ENCODE peak calls at places on chromosomes 11 and 22, in seven cellular contexts. A is CD8-positive, alpha-beta T cell; M is mesendoderm; R is aorta; O is endodermal cell; P is bronchial epithelial cell; Y is heart right ventricle. F is an unnamed sample. For H3K27me3, the result is how much of the 10 kb centered on the place peaks cover.

GRCh38 chr22:37818397-37819099 is 4.6 kb upstream of the GALR3 start:
- DNase-seq in A (peak), O (peak), M (peak), P (peak), R (peak), Y (peak), F (peak)

GRCh38 chr11:36376888-36377758 is 81.0 kb downstream of the PRR5L start:
- DNase-seq in P (no peak), A (peak), O (peak), M (peak), R (peak), Y (peak), F (peak)

GRCh38 chr11:91296628-91297027 is 928.0 kb upstream of the FAT3 start:
- DNase-seq in R (no peak), O (no peak), M (no peak), A (no peak), P (peak), Y (no peak), F (no peak)

GRCh38 chr22:17920145-17920605 is 104.2 kb downstream of the MICAL3 start:
- DNase-seq in A (no peak), M (peak), Y (peak), P (peak), R (no peak), O (peak), F (no peak)

GRCh38 chr11:119533931-119534694 is 111.1 kb upstream of the THY1 start:
- DNase-seq in A (no peak), O (peak), M (peak), Y (peak), R (peak), P (peak), F (peak)

GRCh38 chr11:126192386-126192785 is 19.1 kb downstream of the RPUSD4 start:
- DNase-seq in P (no peak), O (no peak), A (no peak), Y (no peak), R (no peak), M (no peak), F (no peak)

GRCh38 chr11:123622576-123622975 is 31.8 kb downstream of the SCN3B start:
- DNase-seq in A (no peak), R (no peak), M (no peak), Y (no peak), O (no peak), P (no peak), F (no peak)

GRCh38 chr22:28857288-28857687 is 26.1 kb upstream of the ZNRF3 start:
- DNase-seq in P (no peak), A (no peak), O (no peak), R (no peak), M (peak), Y (no peak), F (no peak)

GRCh38 chr22:50071432-50072166 is 13.5 kb upstream of the TTLL8 start:
- DNase-seq in R (peak), P (peak), A (no peak), Y (no peak), O (no peak), M (no peak), F (no peak)

GRCh38 chr11:65386307-65387081 is at the start of gene FRMD8:
- DNase-seq in Y (peak), M (peak), P (peak), A (peak), R (peak), O (peak), F (peak)

GRCh38 chr11:17197431-17197898 is 10.3 kb downstream of the PIK3C2A start:
- DNase-seq in M (no peak), Y (no peak), A (no peak), O (no peak), R (no peak), P (peak), F (no peak)

GRCh38 chr11:70255717-70256116 is 14.8 kb upstream of the PPFIA1 start:
- DNase-seq in Y (no peak), P (no peak), A (no peak), O (no peak), M (no peak), R (no peak), F (no peak)

GRCh38 chr22:23621082-23621780 is 10.9 kb downstream of the DRICH1 start:
- DNase-seq in A (no peak), M (no peak), P (no peak), Y (no peak), R (no peak), O (no peak), F (no peak)

GRCh38 chr11:129375731-129376657 is at the start of gene BARX2:
- DNase-seq in O (peak), M (peak), A (no peak), Y (no peak), P (peak), R (no peak), F (peak)

GRCh38 chr11:1085440-1086170 is 10.9 kb downstream of the MUC2 start:
- DNase-seq in A (no peak), Y (no peak), P (no peak), M (no peak), R (peak), O (no peak), F (peak)

GRCh38 chr22:29773233-29773632 is 6.1 kb downstream of the UQCR10 start:
- DNase-seq in P (peak), Y (no peak), R (no peak), M (peak), A (no peak), O (peak), F (no peak)

GRCh38 chr11:113550179-113550578 is 75.0 kb upstream of the DRD2 start:
- DNase-seq in O (peak), M (no peak), A (no peak), R (no peak), P (no peak), Y (no peak), F (no peak)

GRCh38 chr11:113549611-113550061 is 74.4 kb upstream of the DRD2 start:
- DNase-seq in O (no peak), Y (no peak), P (peak), R (no peak), M (no peak), A (no peak), F (no peak)

GRCh38 chr11:113546757-113547507 is 71.7 kb upstream of the DRD2 start:
- DNase-seq in P (peak), A (no peak), M (no peak), R (no peak), Y (no peak), O (peak), F (no peak)

GRCh38 chr11:113547739-113548138 is 72.5 kb upstream of the DRD2 start:
- DNase-seq in Y (no peak), A (no peak), P (no peak), R (no peak), M (no peak), O (no peak), F (no peak)

GRCh38 chr11:113549061-113549460 is 73.9 kb upstream of the DRD2 start:
- DNase-seq in A (no peak), P (peak), M (no peak), O (no peak), R (no peak), Y (no peak), F (no peak)
- H3K27me3 ChIP-seq in A (under half), P (under half), M (under half), O (under half), R (under half), Y (under half), F (under half)

DNA sequence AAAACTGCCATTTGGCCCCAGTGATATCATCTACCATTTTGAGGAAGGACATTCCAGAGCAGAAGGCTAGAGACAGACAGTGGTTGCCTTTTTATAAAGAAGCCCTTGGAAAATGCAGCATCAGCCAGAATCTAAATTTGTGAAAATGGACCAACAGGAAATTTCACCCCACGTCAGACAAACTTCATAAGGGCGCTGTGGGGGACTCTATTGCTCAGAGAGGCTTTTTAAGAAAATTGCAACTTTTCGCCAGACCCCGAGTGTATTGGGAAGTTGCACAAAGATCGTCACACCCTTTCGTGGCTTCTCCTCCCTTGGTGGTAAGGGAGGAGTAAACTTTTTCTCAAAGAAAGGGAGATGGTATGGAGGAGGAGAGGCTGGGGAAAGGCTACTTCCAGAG is 12.3 kb upstream of the ALX4 start:
- DNase-seq in Y (no peak), R (no peak), A (no peak), P (no peak), M (no peak), O (no peak), F (no peak)
- H3K27me3 ChIP-seq in Y (under half), R (under half), A (under half), P (half or more), M (half or more), O (half or more), F (under half)

DNA sequence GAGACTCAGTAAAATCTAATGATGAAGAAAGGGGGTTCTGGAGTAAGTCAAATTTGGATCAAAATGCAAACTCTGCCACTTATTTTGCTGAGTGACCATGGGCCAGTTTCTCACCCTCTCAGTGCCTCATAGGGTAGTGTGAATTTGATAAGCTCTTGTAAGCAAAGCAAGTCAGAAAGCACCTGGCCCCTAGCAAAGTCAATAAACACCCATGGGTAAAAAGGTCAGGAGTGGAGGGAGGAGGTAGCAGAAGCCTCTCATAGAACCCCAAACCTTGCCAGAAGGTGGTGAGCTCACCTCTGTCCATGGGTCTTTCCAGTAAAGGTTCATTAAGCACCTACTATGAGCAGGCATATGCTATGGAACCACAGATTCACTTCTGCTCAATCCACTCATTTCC is 18.5 kb upstream of the CACNG2 start:
- DNase-seq in Y (no peak), P (no peak), A (no peak), O (no peak), M (no peak), R (no peak), F (no peak)
- H3K27me3 ChIP-seq in Y (under half), P (under half), A (under half), O (under half), M (under half), R (under half), F (under half)

GRCh38 chr11:11776714-11777113 is 65.1 kb upstream of the USP47 start:
- DNase-seq in Y (no peak), P (no peak), R (no peak), A (no peak), M (no peak), O (no peak), F (no peak)
- H3K27me3 ChIP-seq in Y (under half), P (under half), R (under half), A (under half), M (under half), O (under half), F (under half)

GRCh38 chr22:45970709-45971388 is 6.1 kb downstream of the WNT7B start:
- DNase-seq in A (no peak), P (no peak), M (peak), O (peak), Y (no peak), R (no peak), F (no peak)

GRCh38 chr22:45968751-45969413 is 8.1 kb downstream of the WNT7B start:
- DNase-seq in Y (no peak), R (no peak), O (no peak), M (no peak), P (peak), A (no peak), F (no peak)

GRCh38 chr22:45969801-45970464 is 7.0 kb downstream of the WNT7B start:
- DNase-seq in A (no peak), Y (no peak), P (no peak), O (no peak), R (no peak), M (no peak), F (no peak)

GRCh38 chr22:45968003-45968650 is 8.8 kb downstream of the WNT7B start:
- DNase-seq in M (no peak), Y (no peak), R (no peak), P (no peak), O (no peak), A (no peak), F (no peak)

DNA sequence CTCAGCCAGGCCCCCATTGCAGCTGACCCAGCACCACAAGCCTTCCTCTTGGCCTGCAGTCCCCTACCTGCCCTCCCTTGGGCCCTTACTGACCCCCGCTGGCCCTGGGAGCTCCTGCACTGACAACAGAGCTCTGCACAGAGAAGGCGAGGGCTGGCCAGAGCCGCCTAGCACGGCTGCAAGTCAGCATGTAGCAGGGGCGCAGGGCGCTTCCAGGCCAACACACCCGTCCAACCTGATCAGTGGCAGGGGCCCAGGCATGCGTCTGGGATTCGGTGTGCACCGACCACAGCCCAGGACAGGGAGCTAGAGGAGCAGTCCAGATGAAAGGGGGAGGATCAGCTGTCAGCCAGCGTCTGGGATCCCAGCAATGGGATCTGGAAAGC is 7.6 kb downstream of the WNT7B start:
- DNase-seq in A (no peak), M (peak), P (peak), O (peak), Y (no peak), R (no peak), F (no peak)
- H3K27me3 ChIP-seq in A (under half), M (under half), P (under half), O (half or more), Y (under half), R (under half), F (under half)

GRCh38 chr22:19761022-19761499 is 483 bp downstream of the TBX1 start:
- DNase-seq in R (no peak), P (no peak), M (no peak), Y (no peak), O (peak), A (peak), F (no peak)

GRCh38 chr22:19763141-19764049 is 2.8 kb downstream of the TBX1 start:
- DNase-seq in Y (no peak), A (peak), O (no peak), R (no peak), P (no peak), M (no peak), F (no peak)

GRCh38 chr22:19764050-19764593 is 3.5 kb downstream of the TBX1 start:
- DNase-seq in Y (no peak), A (peak), P (no peak), M (no peak), R (no peak), O (no peak), F (no peak)

GRCh38 chr22:19761500-19762314 is 1.1 kb downstream of the TBX1 start:
- DNase-seq in O (peak), P (peak), M (peak), A (peak), Y (no peak), R (no peak), F (no peak)

DNA sequence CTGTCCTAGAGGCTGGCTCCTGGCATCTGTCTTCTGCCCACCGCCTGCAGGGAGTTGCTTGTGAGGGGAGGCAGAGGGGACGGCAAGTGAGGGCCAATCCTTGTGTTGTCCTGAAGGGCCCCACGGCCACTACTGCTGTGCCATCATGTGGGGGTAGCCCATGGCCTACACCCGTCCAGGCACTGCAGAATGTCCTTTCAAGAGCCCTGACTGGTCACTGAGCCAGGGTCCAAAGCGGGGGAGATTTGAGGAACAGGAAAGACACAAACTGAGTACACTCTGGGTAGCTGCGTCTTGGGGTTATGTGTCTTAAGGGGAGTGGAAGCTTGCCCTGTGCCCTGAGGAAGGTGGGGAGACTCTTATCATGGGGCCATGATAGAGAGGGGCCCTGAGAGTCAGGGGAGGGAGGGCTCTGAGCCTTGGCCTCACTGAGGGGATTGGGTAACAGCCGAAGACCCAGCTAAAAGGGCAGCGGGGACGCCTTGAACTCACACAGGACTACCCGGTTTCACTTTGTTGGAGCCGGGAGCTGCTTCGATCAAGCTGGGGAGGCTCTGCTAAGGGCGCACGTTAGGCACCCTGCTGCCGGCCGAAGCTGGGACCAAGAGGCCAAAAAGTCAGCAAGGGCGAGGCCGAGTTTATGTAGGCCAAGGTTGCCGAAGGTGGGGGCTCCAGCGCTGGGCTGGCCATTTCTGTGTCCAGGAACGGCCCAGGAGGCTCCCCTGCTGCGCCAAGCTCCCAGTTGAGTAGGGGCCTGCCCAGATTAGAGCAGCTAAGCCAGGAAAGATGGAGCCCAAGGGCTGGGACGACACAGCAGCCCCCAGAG is 1.9 kb downstream of the TBX1 start:
- DNase-seq in Y (no peak), P (peak), A (peak), M (no peak), R (no peak), O (no peak), F (no peak)
- H3K27me3 ChIP-seq in Y (half or more), P (under half), A (under half), M (half or more), R (under half), O (half or more), F (under half)

DNA sequence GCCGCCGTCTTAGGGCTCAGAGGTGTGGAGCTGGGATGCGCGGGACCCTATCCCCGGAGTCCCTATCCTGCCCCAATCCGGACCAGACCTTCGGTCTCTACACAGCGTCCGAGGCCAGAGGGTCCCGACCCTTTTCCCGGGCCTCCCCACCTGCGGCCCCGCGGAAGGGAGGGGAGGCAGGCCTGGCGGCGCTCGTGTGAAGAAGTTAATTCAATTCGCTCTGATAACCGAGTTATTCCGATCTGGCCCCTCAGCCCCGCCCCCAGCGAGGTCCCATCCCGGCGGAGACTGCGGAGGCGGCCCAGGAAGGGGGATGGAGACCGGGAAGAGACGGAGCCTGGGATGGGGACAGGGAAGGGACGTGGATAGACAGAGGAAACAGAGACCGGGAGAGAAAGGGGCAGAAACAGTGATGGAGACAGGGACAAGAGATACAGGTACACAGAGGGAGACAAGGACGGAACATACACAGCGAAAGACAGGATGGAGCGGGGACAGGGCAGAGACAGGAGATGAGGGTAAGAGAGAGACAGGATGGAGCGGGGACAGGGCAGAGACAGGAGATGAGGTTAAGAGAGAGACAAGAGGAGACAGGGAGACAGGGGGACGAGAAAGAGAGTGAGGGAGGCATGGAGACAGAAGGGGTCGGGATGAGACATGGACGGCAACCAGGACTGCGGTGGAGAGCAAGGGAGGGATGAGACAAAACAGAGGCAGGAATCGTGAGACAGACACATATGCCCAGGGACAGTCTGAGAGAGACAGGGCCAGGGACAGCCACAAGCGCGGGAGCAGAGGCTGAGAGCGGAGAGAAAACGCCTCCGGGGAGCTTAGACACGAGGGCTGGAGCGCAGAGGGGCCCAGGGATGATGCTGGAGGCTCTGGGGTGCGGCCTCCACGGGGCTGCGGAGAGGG is 598 bp upstream of the PHOX2A start:
- DNase-seq in A (no peak), M (peak), R (peak), P (no peak), Y (no peak), O (peak), F (no peak)
- H3K27me3 ChIP-seq in A (under half), M (half or more), R (under half), P (half or more), Y (under half), O (half or more), F (under half)